ENCODE peak calls at places on chromosomes 12 and 14, in five cellular contexts. H is HTR-8/SVneo; G is M059J; N is CD8-positive, alpha-beta T cell; F is activated CD4-positive, alpha-beta T cell treated with anti-CD3 and anti-CD28 coated beads, Interleukin-2, amount 50 U/mL, for 4 hours. D is an unnamed sample.

GRCh38 chr14:52918486-52918885 is 32.4 kb downstream of the FERMT2 start:
- DNase-seq in N (no peak), G (peak), F (no peak), H (peak), D (no peak)

GRCh38 chr14:57378661-57379060 is 11.7 kb upstream of the NAA30 start:
- DNase-seq in G (no peak), H (no peak), F (no peak), N (no peak), D (no peak)

GRCh38 chr12:77608157-77608755 is 222.4 kb upstream of the NAV3 start:
- DNase-seq in G (no peak), N (no peak), F (no peak), H (no peak), D (no peak)

GRCh38 chr12:19130224-19131019 is 889 bp downstream of the PLEKHA5 start:
- DNase-seq in G (peak), F (no peak), H (peak), N (no peak), D (peak)

GRCh38 chr12:109716512-109717389 is 3.1 kb downstream of the FAM222A start:
- DNase-seq in F (no peak), N (no peak), H (no peak), G (no peak), D (no peak)

GRCh38 chr12:126588586-126589249 is 1523.5 kb downstream of the AACS start:
- DNase-seq in N (no peak), H (no peak), G (peak), F (no peak), D (peak)

GRCh38 chr14:106083082-106083481 is 556.7 kb downstream of the TMEM121 start:
- DNase-seq in N (no peak), F (no peak), H (no peak), G (no peak), D (no peak)

GRCh38 chr12:123089631-123090353 is 61.1 kb downstream of the PITPNM2 start:
- DNase-seq in H (peak), N (no peak), G (peak), F (no peak), D (peak)

GRCh38 chr12:94963649-94964048 is 39.8 kb downstream of the NDUFA12 start:
- DNase-seq in F (no peak), G (no peak), N (no peak), H (no peak), D (no peak)

GRCh38 chr14:54724772-54725325 is 157.9 kb downstream of the SAMD4A start:
- DNase-seq in G (no peak), H (no peak), N (no peak), F (no peak), D (no peak)

GRCh38 chr12:104604995-104605675 is 148.4 kb downstream of the CHST11 start:
- DNase-seq in F (no peak), G (no peak), N (no peak), H (no peak), D (no peak)

GRCh38 chr12:128961957-128962356 is 108.7 kb downstream of the GLT1D1 start:
- DNase-seq in N (no peak), H (no peak), G (no peak), F (no peak), D (no peak)

D was measured in H4.